ENCODE peak calls at places on chromosome 20, in eight cellular contexts. S, L, U, F, B, X, N and I are unnamed samples.

GRCh38 chr20:64109831-64110391 is 2.5 kb upstream of the NPBWR2 start:
- DNase-seq in S (no peak), L (no peak), U (no peak), F (no peak), B (peak), X (no peak), N (no peak), I (no peak)

GRCh38 chr20:3181270-3181669 is 7.9 kb upstream of the LZTS3 start:
- DNase-seq in S (no peak), L (no peak), U (no peak), F (no peak), B (no peak), X (no peak), N (no peak), I (no peak)

GRCh38 chr20:36542019-36542488 is 735 bp downstream of the MYL9 start:
- DNase-seq in S (peak), L (peak), U (no peak), F (no peak), B (peak), X (no peak), N (peak), I (no peak)

GRCh38 chr20:13625241-13625981 is 13.3 kb downstream of the TASP1 start:
- DNase-seq in S (no peak), L (no peak), U (no peak), F (no peak), B (no peak), X (no peak), N (no peak), I (no peak)

GRCh38 chr20:48772183-48772976 is 55.4 kb downstream of the PREX1 start:
- DNase-seq in S (no peak), L (no peak), U (no peak), F (no peak), B (peak), X (no peak), N (no peak), I (peak)

GRCh38 chr20:20668639-20669038 is 43.8 kb downstream of the RALGAPA2 start:
- DNase-seq in S (no peak), L (no peak), U (no peak), F (no peak), B (no peak), X (no peak), N (no peak), I (no peak)

GRCh38 chr20:14597206-14597715 is 259.8 kb upstream of the FLRT3 start:
- DNase-seq in S (no peak), L (no peak), U (no peak), F (no peak), B (no peak), X (no peak), N (no peak), I (no peak)

GRCh38 chr20:6767166-6767535 is 335 bp upstream of the BMP2 start:
- DNase-seq in S (no peak), L (no peak), U (no peak), F (no peak), B (no peak), X (no peak), N (no peak), I (no peak)

GRCh38 chr20:623704-624103 is 13.6 kb upstream of the TCF15 start:
- DNase-seq in S (no peak), L (no peak), U (no peak), F (no peak), B (no peak), X (no peak), N (no peak), I (no peak)

GRCh38 chr20:52731086-52731485 is 241.1 kb upstream of the TSHZ2 start:
- DNase-seq in S (no peak), L (peak), U (no peak), F (no peak), B (no peak), X (no peak), N (peak), I (no peak)

GRCh38 chr20:50144362-50144761 is 9.2 kb downstream of the PEDS1 start:
- DNase-seq in S (peak), L (no peak), U (no peak), F (no peak), B (peak), X (no peak), N (no peak), I (no peak)

GRCh38 chr20:38748863-38749153 is 548 bp downstream of the ACTR5 start:
- DNase-seq in S (no peak), L (no peak), U (no peak), F (no peak), B (no peak), X (no peak), N (peak), I (no peak)

GRCh38 chr20:21767739-21768223 is 62.3 kb downstream of the PAX1 start:
- DNase-seq in S (no peak), L (peak), U (no peak), F (no peak), B (no peak), X (no peak), N (peak), I (no peak)

GRCh38 chr20:40668449-40669228 is 20.4 kb downstream of the MAFB start:
- DNase-seq in S (no peak), L (no peak), U (no peak), F (no peak), B (peak), X (no peak), N (no peak), I (no peak)

GRCh38 chr20:52060794-52061714 is 130.5 kb downstream of the ZFP64 start:
- DNase-seq in S (no peak), L (peak), U (no peak), F (no peak), B (no peak), X (no peak), N (peak), I (no peak)